ENCODE peak calls at places on chromosomes 6 and 20, in six cellular contexts. O is progenitor cell of endocrine pancreas; Y is NCI-H524 treated with DMSO at 0.1 percent for 48 hours; U is naive thymus-derived CD4-positive, alpha-beta T cell; R is testis; B is HT-29. X is an unnamed sample.

GRCh38 chr6:158008894-158009891 is 27.5 kb downstream of the SYNJ2 start:
- DNase-seq in O (no peak), R (peak), U (peak), Y (no peak), B (no peak), X (no peak)

GRCh38 chr6:160032538-160032937 is 63.7 kb downstream of the IGF2R start:
- DNase-seq in Y (no peak), B (no peak), U (no peak), R (no peak), O (no peak), X (peak)

GRCh38 chr6:132590362-132590761 is 821 bp upstream of the TAAR5 start:
- DNase-seq in R (no peak), B (no peak), Y (no peak), U (no peak), O (no peak), X (no peak)

GRCh38 chr6:12384417-12384912 is 94.3 kb downstream of the EDN1 start:
- DNase-seq in R (no peak), U (no peak), Y (no peak), O (no peak), B (no peak), X (no peak)

GRCh38 chr6:163955131-163955530 is 540.6 kb downstream of the QKI start:
- DNase-seq in U (no peak), O (no peak), R (no peak), B (no peak), Y (no peak), X (peak)

GRCh38 chr20:6583134-6583738 is 184.2 kb upstream of the BMP2 start:
- DNase-seq in O (peak), B (peak), U (no peak), R (peak), Y (peak), X (no peak)

GRCh38 chr20:52622086-52622485 is 350.1 kb upstream of the TSHZ2 start:
- DNase-seq in O (no peak), B (no peak), Y (no peak), U (no peak), R (no peak), X (no peak)

GRCh38 chr6:52573295-52573694 is 3.6 kb downstream of the TRAM2 start:
- DNase-seq in O (no peak), Y (no peak), U (no peak), B (no peak), R (no peak), X (no peak)

GRCh38 chr6:37110455-37111155 is 59.3 kb upstream of the PIM1 start:
- DNase-seq in R (no peak), Y (no peak), U (no peak), O (no peak), B (no peak), X (no peak)

GRCh38 chr20:50467618-50468373 is 42.4 kb upstream of the PTPN1 start:
- DNase-seq in Y (peak), U (no peak), B (peak), O (no peak), R (peak), X (no peak)

GRCh38 chr6:105108631-105109262 is 71.1 kb downstream of the POPDC3 start:
- DNase-seq in Y (no peak), O (no peak), R (no peak), U (no peak), B (no peak), X (peak)

GRCh38 chr6:169370054-169370453 is 116.4 kb upstream of the THBS2 start:
- DNase-seq in U (no peak), O (no peak), B (no peak), R (no peak), Y (no peak), X (no peak)

GRCh38 chr20:40600441-40601235 is 88.4 kb downstream of the MAFB start:
- DNase-seq in Y (no peak), B (peak), U (no peak), R (no peak), O (no peak), X (peak)

GRCh38 chr6:159973406-159973805 is 4.5 kb downstream of the IGF2R start:
- DNase-seq in R (no peak), O (no peak), B (no peak), U (no peak), Y (no peak), X (peak)

GRCh38 chr6:132687306-132687705 is 26.5 kb downstream of the VNN1 start:
- DNase-seq in R (no peak), U (no peak), B (peak), Y (no peak), O (no peak), X (no peak)

GRCh38 chr6:124132256-124132655 is 328.6 kb downstream of the NKAIN2 start:
- DNase-seq in B (peak), R (no peak), U (no peak), O (no peak), Y (no peak), X (no peak)

GRCh38 chr6:134534708-134535149 is 216.8 kb upstream of the SGK1 start:
- DNase-seq in O (no peak), R (no peak), Y (no peak), B (no peak), U (peak), X (no peak)

GRCh38 chr6:101509556-101509955 is 116.0 kb downstream of the GRIK2 start:
- DNase-seq in O (no peak), Y (no peak), R (no peak), B (no peak), U (no peak), X (no peak)

GRCh38 chr6:41901882-41902519 is 6.8 kb upstream of the USP49 start:
- DNase-seq in U (peak), R (no peak), O (no peak), B (peak), Y (no peak), X (no peak)

X was measured in esophagus muscularis mucosa.